ENCODE peak calls at places on chromosomes 11 and 22, in ten cellular contexts. X is PC-3; L is CD4-positive, alpha-beta T cell; E is ovary; H is brain microvascular endothelial cell; G is nephron progenitor cell; U is colonic mucosa; Z is B cell; W is thoracic aorta; V is IMR-90. K is an unnamed sample.

GRCh38 chr11:38356255-38356654 is 1758.2 kb upstream of the RAG2 start:
- DNase-seq in X (no peak), L (no peak), E (no peak), H (no peak), G (no peak), U (no peak), Z (no peak), W (no peak), V (no peak), K (no peak)

GRCh38 chr22:37377927-37378326 is 49.4 kb downstream of the ELFN2 start:
- DNase-seq in X (no peak), L (no peak), E (no peak), H (no peak), G (no peak), U (no peak), Z (peak; percentile 42), W (no peak), V (no peak), K (no peak)

GRCh38 chr11:67439321-67440228 is 2.1 kb upstream of the PTPRCAP start:
- DNase-seq in X (peak; percentile 36), L (no peak), E (no peak), H (no peak), G (no peak), U (peak; percentile 61), Z (no peak), W (no peak), V (no peak), K (no peak)

GRCh38 chr11:70271635-70271953 is 1.1 kb downstream of the PPFIA1 start:
- DNase-seq in X (no peak), L (no peak), E (no peak), H (no peak), G (no peak), U (no peak), Z (no peak), W (no peak), V (no peak), K (no peak)

GRCh38 chr11:70747285-70747684 is 349.0 kb downstream of the CTTN start:
- DNase-seq in X (no peak), L (no peak), E (no peak), H (no peak), G (no peak), U (no peak), Z (no peak), W (no peak), V (no peak), K (no peak)

GRCh38 chr11:46506486-46506808 is 87.4 kb downstream of the AMBRA1 start:
- DNase-seq in X (no peak), L (no peak), E (no peak), H (no peak), G (no peak), U (no peak), Z (no peak), W (no peak), V (no peak), K (no peak)

GRCh38 chr11:65791719-65792213 is 4.9 kb downstream of the OVOL1 start:
- DNase-seq in X (peak; percentile 77), L (no peak), E (no peak), H (no peak), G (no peak), U (peak; percentile 89), Z (peak; percentile 78), W (no peak), V (no peak), K (peak; percentile 46)

GRCh38 chr11:76602431-76602861 is 68.1 kb downstream of the LRRC32 start:
- DNase-seq in X (no peak), L (no peak), E (peak; percentile 84), H (no peak), G (no peak), U (peak; percentile 87), Z (peak; percentile 36), W (no peak), V (peak; percentile 53), K (no peak)

GRCh38 chr22:29023172-29023796 is 38.3 kb downstream of the C22orf31 start:
- DNase-seq in X (no peak), L (no peak), E (no peak), H (no peak), G (no peak), U (no peak), Z (no peak), W (no peak), V (no peak), K (no peak)

GRCh38 chr11:93849751-93850584 is 450 bp downstream of the VSTM5 start:
- DNase-seq in X (peak; percentile 30), L (no peak), E (peak; percentile 11), H (no peak), G (no peak), U (peak; percentile 79), Z (no peak), W (no peak), V (no peak), K (no peak)

GRCh38 chr11:116732740-116733385 is 39.9 kb downstream of the BUD13 start:
- DNase-seq in X (peak; percentile 81), L (peak; percentile 50), E (peak; percentile 39), H (peak; percentile 65), G (peak; percentile 76), U (peak; percentile 64), Z (peak; percentile 55), W (no peak), V (peak; percentile 68), K (peak; percentile 44)

GRCh38 chr22:50469377-50470305 is 5.2 kb downstream of the SBF1 start:
- DNase-seq in X (peak; percentile 64), L (peak; percentile 99), E (no peak), H (peak; percentile 19), G (no peak), U (peak; percentile 95), Z (peak; percentile 99), W (no peak), V (peak; percentile 13), K (peak; percentile 92)

GRCh38 chr22:48554893-48555552 is 1272.7 kb downstream of the BRD1 start:
- DNase-seq in X (peak; percentile 1), L (no peak), E (no peak), H (no peak), G (peak; percentile 42), U (no peak), Z (no peak), W (no peak), V (no peak), K (no peak)
- TF ChIP-seq CTCF in X (no peak), L (no peak), E (no peak), H (no peak), G (peak; percentile 26), U (no peak), Z (no peak), W (no peak), V (no peak), K (no peak)

GRCh38 chr11:126594921-126595367 is 239.5 kb downstream of the ST3GAL4 start:
- DNase-seq in X (no peak), L (no peak), E (no peak), H (no peak), G (no peak), U (no peak), Z (no peak), W (no peak), V (no peak), K (no peak)

GRCh38 chr11:126596474-126596873 is 241.0 kb downstream of the ST3GAL4 start:
- DNase-seq in X (no peak), L (no peak), E (no peak), H (no peak), G (no peak), U (no peak), Z (no peak), W (no peak), V (no peak), K (no peak)

GRCh38 chr11:126592496-126593410 is 237.3 kb downstream of the ST3GAL4 start:
- DNase-seq in X (no peak), L (no peak), E (no peak), H (no peak), G (no peak), U (no peak), Z (no peak), W (no peak), V (peak; percentile 12), K (no peak)

GRCh38 chr11:126597041-126597440 is 241.6 kb downstream of the ST3GAL4 start:
- DNase-seq in X (no peak), L (no peak), E (no peak), H (no peak), G (no peak), U (no peak), Z (no peak), W (no peak), V (no peak), K (no peak)

DNA sequence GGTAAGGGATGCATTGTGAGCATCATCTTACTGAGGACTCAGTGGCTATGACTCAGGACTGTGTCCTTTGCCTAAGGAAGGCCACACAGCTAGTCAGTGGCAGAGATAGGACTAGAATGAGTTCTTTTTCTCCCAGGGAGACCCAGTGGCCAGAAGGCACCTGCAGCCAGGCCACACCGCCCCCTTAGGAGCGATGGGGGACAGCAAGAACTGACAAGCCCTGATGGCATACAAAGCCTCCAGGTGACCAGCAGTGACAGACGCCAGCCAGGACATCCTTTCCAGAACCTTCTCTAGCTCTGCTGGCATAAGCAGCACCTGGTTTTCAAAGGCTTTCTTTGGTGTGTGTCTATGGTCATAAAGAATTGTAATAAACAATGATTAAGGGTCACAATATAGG is 240.1 kb downstream of the ST3GAL4 start:
- DNase-seq in X (no peak), L (no peak), E (no peak), H (no peak), G (no peak), U (no peak), Z (no peak), W (no peak), V (no peak), K (no peak)
- TF ChIP-seq CTCF in X (no peak), L (no peak), E (no peak), H (no peak), G (no peak), U (no peak), Z (no peak), W (no peak), V (no peak), K (no peak)

GRCh38 chr11:14520086-14520901 is at the start of gene PSMA1:
- DNase-seq in X (peak; percentile 96), L (peak; percentile 86), E (peak; percentile 86), H (peak; percentile 96), G (peak; percentile 91), U (peak; percentile 97), Z (peak; percentile 92), W (peak; percentile 92), V (peak; percentile 94), K (peak; percentile 86)
- TF ChIP-seq CTCF in X (no peak), L (peak; percentile 36), E (peak; percentile 73), H (peak; percentile 20), G (no peak), U (peak; percentile 42), Z (no peak), W (peak; percentile 79), V (no peak), K (no peak)

GRCh38 chr22:31749636-31750364 is at the start of gene PRR14L:
- DNase-seq in X (peak; percentile 90), L (peak; percentile 98), E (peak; percentile 98), H (peak; percentile 93), G (peak; percentile 99), U (peak; percentile 99), Z (peak; percentile 100), W (peak; percentile 93), V (peak; percentile 90), K (peak; percentile 99)
- TF ChIP-seq CTCF in X (no peak), L (no peak), E (no peak), H (no peak), G (no peak), U (no peak), Z (peak; percentile 17), W (no peak), V (peak; percentile 1), K (no peak)

GRCh38 chr11:79441159-79441875 is 487 bp upstream of the TENM4 start:
- DNase-seq in X (no peak), L (no peak), E (peak; percentile 28), H (no peak), G (peak; percentile 35), U (no peak), Z (no peak), W (no peak), V (peak; percentile 58), K (no peak)
- TF ChIP-seq CTCF in X (no peak), L (no peak), E (no peak), H (peak; percentile 21), G (peak; percentile 3), U (no peak), Z (peak; percentile 38), W (no peak), V (no peak), K (no peak)